ENCODE peak calls at places on chromosomes 16 and 17, in ten cellular contexts. One of them, this sample, is unnamed.

GRCh38 chr17:6413073-6413472 is 21.8 kb downstream of the AIPL1 start:
- DNase-seq in uterus: no peak
- DNase-seq in H1: no peak
- DNase-seq in ovary: no peak
- DNase-seq in heart left ventricle: no peak
- DNase-seq in prostate gland: no peak
- DNase-seq in IMR-90: peak
- DNase-seq in testis: no peak
- DNase-seq in esophagus muscularis mucosa: no peak
- DNase-seq in thyroid gland: no peak
- DNase-seq in this sample: no peak

GRCh38 chr16:10745856-10746255 is 2.2 kb downstream of the NUBP1 start:
- DNase-seq in uterus: peak
- DNase-seq in H1: no peak
- DNase-seq in ovary: no peak
- DNase-seq in heart left ventricle: no peak
- DNase-seq in prostate gland: no peak
- DNase-seq in IMR-90: no peak
- DNase-seq in testis: no peak
- DNase-seq in esophagus muscularis mucosa: no peak
- DNase-seq in thyroid gland: no peak
- DNase-seq in this sample: no peak

GRCh38 chr17:77419547-77420475 is 279.0 kb downstream of the SEC14L1 start:
- DNase-seq in uterus: peak
- DNase-seq in H1: peak
- DNase-seq in ovary: no peak
- DNase-seq in heart left ventricle: peak
- DNase-seq in prostate gland: no peak
- DNase-seq in IMR-90: peak
- DNase-seq in testis: no peak
- DNase-seq in esophagus muscularis mucosa: no peak
- DNase-seq in thyroid gland: no peak
- DNase-seq in this sample: no peak

GRCh38 chr16:2924901-2925820 is 13.4 kb downstream of the FLYWCH1 start:
- DNase-seq in uterus: no peak
- DNase-seq in H1: peak
- DNase-seq in ovary: no peak
- DNase-seq in heart left ventricle: no peak
- DNase-seq in prostate gland: no peak
- DNase-seq in IMR-90: peak
- DNase-seq in testis: no peak
- DNase-seq in esophagus muscularis mucosa: no peak
- DNase-seq in thyroid gland: no peak
- DNase-seq in this sample: no peak

GRCh38 chr17:32484041-32484461 is 2.7 kb upstream of the CDK5R1 start:
- DNase-seq in uterus: no peak
- DNase-seq in H1: no peak
- DNase-seq in ovary: no peak
- DNase-seq in heart left ventricle: no peak
- DNase-seq in prostate gland: no peak
- DNase-seq in IMR-90: no peak
- DNase-seq in testis: no peak
- DNase-seq in esophagus muscularis mucosa: no peak
- DNase-seq in thyroid gland: no peak
- DNase-seq in this sample: no peak

GRCh38 chr17:70437656-70438055 is 268.3 kb downstream of the KCNJ2 start:
- DNase-seq in uterus: no peak
- DNase-seq in H1: no peak
- DNase-seq in ovary: no peak
- DNase-seq in heart left ventricle: no peak
- DNase-seq in prostate gland: no peak
- DNase-seq in IMR-90: no peak
- DNase-seq in testis: no peak
- DNase-seq in esophagus muscularis mucosa: no peak
- DNase-seq in thyroid gland: no peak
- DNase-seq in this sample: no peak

GRCh38 chr17:7446669-7447068 is 1.8 kb downstream of the CHRNB1 start:
- DNase-seq in uterus: no peak
- DNase-seq in H1: no peak
- DNase-seq in ovary: no peak
- DNase-seq in heart left ventricle: no peak
- DNase-seq in prostate gland: no peak
- DNase-seq in IMR-90: no peak
- DNase-seq in testis: no peak
- DNase-seq in esophagus muscularis mucosa: no peak
- DNase-seq in thyroid gland: no peak
- DNase-seq in this sample: no peak

GRCh38 chr16:5326395-5326794 is 228.8 kb upstream of the EEF2KMT start:
- DNase-seq in uterus: no peak
- DNase-seq in H1: no peak
- DNase-seq in ovary: no peak
- DNase-seq in heart left ventricle: no peak
- DNase-seq in prostate gland: no peak
- DNase-seq in IMR-90: no peak
- DNase-seq in testis: no peak
- DNase-seq in esophagus muscularis mucosa: no peak
- DNase-seq in thyroid gland: no peak
- DNase-seq in this sample: no peak

GRCh38 chr16:87824991-87825841 is 44.1 kb downstream of the SLC7A5 start:
- DNase-seq in uterus: no peak
- DNase-seq in H1: no peak
- DNase-seq in ovary: no peak
- DNase-seq in heart left ventricle: no peak
- DNase-seq in prostate gland: no peak
- DNase-seq in IMR-90: no peak
- DNase-seq in testis: no peak
- DNase-seq in esophagus muscularis mucosa: no peak
- DNase-seq in thyroid gland: no peak
- DNase-seq in this sample: no peak

GRCh38 chr16:76081936-76082335 is 195.3 kb upstream of the CNTNAP4 start:
- DNase-seq in uterus: no peak
- DNase-seq in H1: no peak
- DNase-seq in ovary: no peak
- DNase-seq in heart left ventricle: no peak
- DNase-seq in prostate gland: no peak
- DNase-seq in IMR-90: no peak
- DNase-seq in testis: no peak
- DNase-seq in esophagus muscularis mucosa: no peak
- DNase-seq in thyroid gland: no peak
- DNase-seq in this sample: no peak

GRCh38 chr17:61393904-61394629 is 5.6 kb upstream of the TBX2 start:
- DNase-seq in uterus: no peak
- DNase-seq in H1: no peak
- DNase-seq in ovary: no peak
- DNase-seq in heart left ventricle: no peak
- DNase-seq in prostate gland: no peak
- DNase-seq in IMR-90: peak
- DNase-seq in testis: no peak
- DNase-seq in esophagus muscularis mucosa: no peak
- DNase-seq in thyroid gland: no peak
- DNase-seq in this sample: no peak

GRCh38 chr17:76772842-76773521 is 35.1 kb downstream of the MFSD11 start:
- DNase-seq in uterus: peak
- DNase-seq in H1: no peak
- DNase-seq in ovary: no peak
- DNase-seq in heart left ventricle: no peak
- DNase-seq in prostate gland: no peak
- DNase-seq in IMR-90: peak
- DNase-seq in testis: no peak
- DNase-seq in esophagus muscularis mucosa: no peak
- DNase-seq in thyroid gland: no peak
- DNase-seq in this sample: no peak

GRCh38 chr16:68363847-68364600 is 53.2 kb downstream of the PRMT7 start:
- DNase-seq in uterus: no peak
- DNase-seq in H1: no peak
- DNase-seq in ovary: no peak
- DNase-seq in heart left ventricle: no peak
- DNase-seq in prostate gland: no peak
- DNase-seq in IMR-90: peak
- DNase-seq in testis: peak
- DNase-seq in esophagus muscularis mucosa: no peak
- DNase-seq in thyroid gland: no peak
- DNase-seq in this sample: no peak

GRCh38 chr17:16976686-16977550 is 5.0 kb upstream of the TNFRSF13B start:
- DNase-seq in uterus: no peak
- DNase-seq in H1: peak
- DNase-seq in ovary: no peak
- DNase-seq in heart left ventricle: no peak
- DNase-seq in prostate gland: no peak
- DNase-seq in IMR-90: no peak
- DNase-seq in testis: no peak
- DNase-seq in esophagus muscularis mucosa: peak
- DNase-seq in thyroid gland: no peak
- DNase-seq in this sample: no peak

GRCh38 chr17:16975266-16975651 is 3.3 kb upstream of the TNFRSF13B start:
- DNase-seq in uterus: no peak
- DNase-seq in H1: peak
- DNase-seq in ovary: no peak
- DNase-seq in heart left ventricle: no peak
- DNase-seq in prostate gland: no peak
- DNase-seq in IMR-90: no peak
- DNase-seq in testis: no peak
- DNase-seq in esophagus muscularis mucosa: peak
- DNase-seq in thyroid gland: no peak
- DNase-seq in this sample: no peak

GRCh38 chr17:16974569-16975265 is 2.8 kb upstream of the TNFRSF13B start:
- DNase-seq in uterus: no peak
- DNase-seq in H1: peak
- DNase-seq in ovary: no peak
- DNase-seq in heart left ventricle: no peak
- DNase-seq in prostate gland: no peak
- DNase-seq in IMR-90: no peak
- DNase-seq in testis: no peak
- DNase-seq in esophagus muscularis mucosa: peak
- DNase-seq in thyroid gland: no peak
- DNase-seq in this sample: no peak

GRCh38 chr17:16977932-16978331 is 6.0 kb upstream of the TNFRSF13B start:
- DNase-seq in uterus: no peak
- DNase-seq in H1: peak
- DNase-seq in ovary: no peak
- DNase-seq in heart left ventricle: no peak
- DNase-seq in prostate gland: no peak
- DNase-seq in IMR-90: peak
- DNase-seq in testis: no peak
- DNase-seq in esophagus muscularis mucosa: peak
- DNase-seq in thyroid gland: no peak
- DNase-seq in this sample: no peak

DNA sequence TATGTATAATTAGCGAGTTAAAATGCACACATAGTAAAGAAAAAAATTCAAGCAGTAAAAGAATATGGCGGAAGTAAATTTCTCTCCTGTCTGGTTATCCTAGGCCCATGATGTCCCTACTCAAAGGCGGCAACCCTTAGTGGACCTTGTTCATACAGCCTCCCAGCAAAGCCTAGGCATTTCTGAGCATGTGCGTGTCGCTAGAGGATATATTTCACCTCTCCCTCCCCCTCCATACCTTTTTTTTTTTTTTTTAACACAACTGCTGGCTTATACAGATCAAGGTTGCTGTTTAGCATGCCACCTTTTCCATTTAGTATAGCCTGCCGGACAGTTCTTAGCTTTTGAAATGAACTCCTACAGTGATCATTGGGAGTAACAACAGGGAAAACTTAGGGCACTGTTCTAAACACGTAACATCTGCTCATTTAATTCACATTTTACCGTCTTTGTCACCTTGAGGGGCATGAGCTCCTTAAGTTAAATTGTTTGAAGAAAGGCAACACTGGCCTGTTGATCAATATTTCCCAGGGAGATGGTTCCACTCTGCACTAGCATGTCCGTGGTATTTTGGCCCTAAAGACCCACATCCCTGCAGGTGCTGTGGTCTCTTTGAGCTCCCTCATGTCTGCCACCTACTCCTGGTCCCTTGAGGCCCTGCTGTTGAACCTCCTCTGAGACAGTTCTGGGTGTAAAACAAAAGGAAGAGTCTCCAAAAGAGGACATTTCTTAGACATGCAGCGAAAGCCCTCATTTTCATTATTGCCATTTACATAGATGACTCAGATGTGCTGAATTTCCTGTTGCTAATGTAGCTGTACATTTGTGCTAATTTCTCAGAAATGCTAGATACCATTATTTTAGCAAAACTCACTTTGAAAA is 4.1 kb upstream of the TNFRSF13B start:
- DNase-seq in uterus: no peak
- DNase-seq in H1: peak
- DNase-seq in ovary: no peak
- DNase-seq in heart left ventricle: no peak
- DNase-seq in prostate gland: no peak
- DNase-seq in IMR-90: no peak
- DNase-seq in testis: no peak
- DNase-seq in esophagus muscularis mucosa: peak
- DNase-seq in thyroid gland: no peak
- DNase-seq in this sample: no peak
- TF ChIP-seq POLR2A in uterus: no peak
- TF ChIP-seq POLR2A in H1: no peak
- TF ChIP-seq POLR2A in ovary: no peak
- TF ChIP-seq POLR2A in heart left ventricle: no peak
- TF ChIP-seq POLR2A in prostate gland: no peak
- TF ChIP-seq POLR2A in IMR-90: no peak
- TF ChIP-seq POLR2A in testis: no peak
- TF ChIP-seq POLR2A in esophagus muscularis mucosa: no peak
- TF ChIP-seq POLR2A in thyroid gland: no peak
- TF ChIP-seq POLR2A in this sample: no peak

GRCh38 chr16:27202923-27203428 is 350 bp upstream of the KDM8 start:
- DNase-seq in uterus: no peak
- DNase-seq in H1: no peak
- DNase-seq in ovary: no peak
- DNase-seq in heart left ventricle: no peak
- DNase-seq in prostate gland: no peak
- DNase-seq in IMR-90: no peak
- DNase-seq in testis: no peak
- DNase-seq in esophagus muscularis mucosa: no peak
- DNase-seq in thyroid gland: no peak
- DNase-seq in this sample: no peak
- H3K27ac ChIP-seq in uterus: peak
- H3K27ac ChIP-seq in H1: peak
- H3K27ac ChIP-seq in ovary: peak
- H3K27ac ChIP-seq in heart left ventricle: peak
- H3K27ac ChIP-seq in prostate gland: peak
- H3K27ac ChIP-seq in IMR-90: peak
- H3K27ac ChIP-seq in testis: peak
- H3K27ac ChIP-seq in esophagus muscularis mucosa: peak
- H3K27ac ChIP-seq in thyroid gland: peak
- H3K27ac ChIP-seq in this sample: peak

GRCh38 chr17:47649153-47649971 is at the start of gene KPNB1:
- DNase-seq in uterus: peak
- DNase-seq in H1: peak
- DNase-seq in ovary: peak
- DNase-seq in heart left ventricle: peak
- DNase-seq in prostate gland: peak
- DNase-seq in IMR-90: peak
- DNase-seq in testis: peak
- DNase-seq in esophagus muscularis mucosa: peak
- DNase-seq in thyroid gland: peak
- DNase-seq in this sample: peak
- TF ChIP-seq CTCF in uterus: peak
- TF ChIP-seq CTCF in H1: no peak
- TF ChIP-seq CTCF in ovary: no peak
- TF ChIP-seq CTCF in heart left ventricle: no peak
- TF ChIP-seq CTCF in prostate gland: peak
- TF ChIP-seq CTCF in IMR-90: no peak
- TF ChIP-seq CTCF in testis: no peak
- TF ChIP-seq CTCF in esophagus muscularis mucosa: no peak
- TF ChIP-seq CTCF in thyroid gland: no peak
- TF ChIP-seq CTCF in this sample: no peak

GRCh38 chr17:44987883-44988195 is 19.7 kb upstream of the C1QL1 start:
- DNase-seq in uterus: no peak
- DNase-seq in H1: peak
- DNase-seq in ovary: no peak
- DNase-seq in heart left ventricle: no peak
- DNase-seq in prostate gland: no peak
- DNase-seq in IMR-90: no peak
- DNase-seq in testis: no peak
- DNase-seq in esophagus muscularis mucosa: no peak
- DNase-seq in thyroid gland: no peak
- DNase-seq in this sample: no peak
- TF ChIP-seq POLR2A in uterus: no peak
- TF ChIP-seq POLR2A in H1: no peak
- TF ChIP-seq POLR2A in ovary: no peak
- TF ChIP-seq POLR2A in heart left ventricle: no peak
- TF ChIP-seq POLR2A in prostate gland: no peak
- TF ChIP-seq POLR2A in IMR-90: no peak
- TF ChIP-seq POLR2A in testis: no peak
- TF ChIP-seq POLR2A in esophagus muscularis mucosa: no peak
- TF ChIP-seq POLR2A in thyroid gland: no peak
- TF ChIP-seq POLR2A in this sample: no peak